ENCODE peak calls at places on chromosome 1, in four cellular contexts. Y is EH, T is NB4, B is T-helper 1 cell. P is an unnamed sample.

GRCh38 chr1:107953551-107953950 is 11.4 kb downstream of the VAV3 start:
- DNase-seq in Y (no peak), B (no peak), T (no peak), P (peak)

GRCh38 chr1:109971559-109971958 is 13.0 kb upstream of the AHCYL1 start:
- DNase-seq in Y (no peak), T (no peak), B (no peak), P (no peak)

GRCh38 chr1:42173961-42174715 is 9.6 kb upstream of the GUCA2A start:
- DNase-seq in T (no peak), Y (peak), B (no peak), P (no peak)

GRCh38 chr1:216212826-216213225 is 210.4 kb downstream of the USH2A start:
- DNase-seq in Y (no peak), T (no peak), B (no peak), P (no peak)

GRCh38 chr1:203571661-203572060 is 55.0 kb upstream of the ATP2B4 start:
- DNase-seq in Y (no peak), T (no peak), B (no peak), P (no peak)

GRCh38 chr1:165484532-165484931 is 39.6 kb upstream of the RXRG start:
- DNase-seq in B (no peak), T (no peak), Y (no peak), P (no peak)

GRCh38 chr1:166975361-166976129 is at the start of gene ILDR2:
- DNase-seq in T (peak), Y (peak), B (peak), P (no peak)

GRCh38 chr1:21106709-21107108 is 70.0 kb downstream of the EIF4G3 start:
- DNase-seq in B (no peak), T (no peak), Y (no peak), P (no peak)

GRCh38 chr1:109610609-109611307 is 8.7 kb downstream of the GNAT2 start:
- DNase-seq in Y (peak), T (no peak), B (no peak), P (no peak)

GRCh38 chr1:201383647-201384405 is 6.3 kb upstream of the TNNT2 start:
- DNase-seq in B (no peak), Y (peak), T (no peak), P (no peak)

GRCh38 chr1:1939296-1940122 is 20.4 kb upstream of the TMEM52 start:
- DNase-seq in Y (no peak), T (no peak), B (no peak), P (no peak)

GRCh38 chr1:234400773-234401172 is 27.5 kb downstream of the COA6 start:
- DNase-seq in T (no peak), Y (peak), B (no peak), P (no peak)

GRCh38 chr1:76942549-76942948 is 75.3 kb downstream of the ST6GALNAC5 start:
- DNase-seq in Y (peak), T (no peak), B (no peak), P (no peak)

GRCh38 chr1:55196433-55197035 is 18.6 kb downstream of the USP24 start:
- DNase-seq in T (peak), Y (peak), B (no peak), P (no peak)

GRCh38 chr1:36965301-36966159 is 68.8 kb downstream of the GRIK3 start:
- DNase-seq in B (no peak), T (no peak), Y (no peak), P (no peak)

GRCh38 chr1:1397839-1398523 is 1.2 kb downstream of the CCNL2 start:
- DNase-seq in Y (peak), B (no peak), T (peak), P (peak)

GRCh38 chr1:236129315-236129714 is 13.0 kb upstream of the GPR137B start:
- DNase-seq in T (no peak), B (no peak), Y (no peak), P (no peak)

GRCh38 chr1:195754874-195755273 is 853.4 kb downstream of the KCNT2 start:
- DNase-seq in Y (peak), T (no peak), B (no peak), P (no peak)

P was measured in GF-D8.